ENCODE peak calls at places on chromosomes 3 and 15, in four cellular contexts. One of them, this sample, is unnamed.

GRCh38 chr15:69760890-69761568 is 308.4 kb downstream of the RPLP1 start:
- DNase-seq in MM.1S: peak; percentile 92
- DNase-seq in right cardiac atrium: peak; percentile 65
- DNase-seq in H9: no peak
- DNase-seq in this sample: no peak

GRCh38 chr15:101537681-101538080 is 48.2 kb upstream of the PCSK6 start:
- DNase-seq in MM.1S: no peak
- DNase-seq in right cardiac atrium: no peak
- DNase-seq in H9: no peak
- DNase-seq in this sample: no peak

GRCh38 chr3:126355777-126356372 is 1.3 kb downstream of the KLF15 start:
- DNase-seq in MM.1S: peak; percentile 74
- DNase-seq in right cardiac atrium: peak; percentile 99
- DNase-seq in H9: peak; percentile 95
- DNase-seq in this sample: peak; percentile 73

GRCh38 chr15:95609096-95609495 is 721.4 kb upstream of the NR2F2 start:
- DNase-seq in MM.1S: no peak
- DNase-seq in right cardiac atrium: no peak
- DNase-seq in H9: no peak
- DNase-seq in this sample: no peak

GRCh38 chr3:89635137-89635536 is 527.7 kb downstream of the EPHA3 start:
- DNase-seq in MM.1S: no peak
- DNase-seq in right cardiac atrium: no peak
- DNase-seq in H9: no peak
- DNase-seq in this sample: no peak

GRCh38 chr15:85333132-85333831 is 47.1 kb upstream of the AKAP13 start:
- DNase-seq in MM.1S: no peak
- DNase-seq in right cardiac atrium: no peak
- DNase-seq in H9: no peak
- DNase-seq in this sample: no peak

GRCh38 chr15:57969355-57969754 is 96.2 kb downstream of the ALDH1A2 start:
- DNase-seq in MM.1S: no peak
- DNase-seq in right cardiac atrium: no peak
- DNase-seq in H9: no peak
- DNase-seq in this sample: no peak

GRCh38 chr3:120988994-120989393 is 81.0 kb downstream of the STXBP5L start:
- DNase-seq in MM.1S: no peak
- DNase-seq in right cardiac atrium: no peak
- DNase-seq in H9: no peak
- DNase-seq in this sample: no peak

GRCh38 chr3:28745436-28745835 is 396.8 kb upstream of the AZI2 start:
- DNase-seq in MM.1S: no peak
- DNase-seq in right cardiac atrium: no peak
- DNase-seq in H9: no peak
- DNase-seq in this sample: no peak

GRCh38 chr3:141530133-141530768 is 43.4 kb downstream of the RASA2 start:
- DNase-seq in MM.1S: no peak
- DNase-seq in right cardiac atrium: no peak
- DNase-seq in H9: no peak
- DNase-seq in this sample: no peak

GRCh38 chr3:52452570-52453221 is 1.1 kb downstream of the TNNC1 start:
- DNase-seq in MM.1S: no peak
- DNase-seq in right cardiac atrium: peak; percentile 77
- DNase-seq in H9: peak; percentile 25
- DNase-seq in this sample: no peak

GRCh38 chr15:73560501-73561117 is 72.6 kb downstream of the NPTN start:
- DNase-seq in MM.1S: peak; percentile 64
- DNase-seq in right cardiac atrium: no peak
- DNase-seq in H9: no peak
- DNase-seq in this sample: no peak

GRCh38 chr15:48283361-48284157 is 47.7 kb upstream of the DUT start:
- DNase-seq in MM.1S: no peak
- DNase-seq in right cardiac atrium: no peak
- DNase-seq in H9: no peak
- DNase-seq in this sample: no peak

GRCh38 chr3:59237121-59237520 is 187.3 kb upstream of the CFAP20DC start:
- DNase-seq in MM.1S: no peak
- DNase-seq in right cardiac atrium: no peak
- DNase-seq in H9: no peak
- DNase-seq in this sample: no peak

GRCh38 chr3:128399221-128399915 is 67.3 kb downstream of the DNAJB8 start:
- DNase-seq in MM.1S: no peak
- DNase-seq in right cardiac atrium: peak; percentile 23
- DNase-seq in H9: no peak
- DNase-seq in this sample: no peak

GRCh38 chr3:43723121-43723734 is 32.5 kb downstream of the ABHD5 start:
- DNase-seq in MM.1S: no peak
- DNase-seq in right cardiac atrium: no peak
- DNase-seq in H9: no peak
- DNase-seq in this sample: no peak

GRCh38 chr3:138374573-138375134 is 26.3 kb downstream of the MRAS start:
- DNase-seq in MM.1S: no peak
- DNase-seq in right cardiac atrium: no peak
- DNase-seq in H9: no peak
- DNase-seq in this sample: no peak

GRCh38 chr15:43776101-43776717 is 557 bp downstream of the ELL3 start:
- DNase-seq in MM.1S: no peak
- DNase-seq in right cardiac atrium: peak; percentile 67
- DNase-seq in H9: peak; percentile 73
- DNase-seq in this sample: no peak

GRCh38 chr3:160806094-160806493 is 50.1 kb downstream of the PPM1L start:
- DNase-seq in MM.1S: no peak
- DNase-seq in right cardiac atrium: no peak
- DNase-seq in H9: no peak
- DNase-seq in this sample: no peak

GRCh38 chr3:37154668-37155319 is 19.6 kb downstream of the LRRFIP2 start:
- DNase-seq in MM.1S: no peak
- DNase-seq in right cardiac atrium: no peak
- DNase-seq in H9: no peak
- DNase-seq in this sample: no peak

GRCh38 chr3:56370991-56371775 is 97.1 kb downstream of the ERC2 start:
- DNase-seq in MM.1S: no peak
- DNase-seq in right cardiac atrium: no peak
- DNase-seq in H9: no peak
- DNase-seq in this sample: no peak

GRCh38 chr15:29692527-29692926 is 129.7 kb downstream of the TJP1 start:
- DNase-seq in MM.1S: no peak
- DNase-seq in right cardiac atrium: no peak
- DNase-seq in H9: no peak
- DNase-seq in this sample: no peak

GRCh38 chr15:66238318-66238717 is 15.2 kb downstream of the MEGF11 start:
- DNase-seq in MM.1S: no peak
- DNase-seq in right cardiac atrium: no peak
- DNase-seq in H9: no peak
- DNase-seq in this sample: no peak

GRCh38 chr15:66241301-66241700 is 12.2 kb downstream of the MEGF11 start:
- DNase-seq in MM.1S: no peak
- DNase-seq in right cardiac atrium: no peak
- DNase-seq in H9: no peak
- DNase-seq in this sample: no peak

GRCh38 chr15:66241886-66242285 is 11.7 kb downstream of the MEGF11 start:
- DNase-seq in MM.1S: no peak
- DNase-seq in right cardiac atrium: no peak
- DNase-seq in H9: no peak
- DNase-seq in this sample: no peak

GRCh38 chr15:66239514-66239913 is 14.0 kb downstream of the MEGF11 start:
- DNase-seq in MM.1S: no peak
- DNase-seq in right cardiac atrium: no peak
- DNase-seq in H9: no peak
- DNase-seq in this sample: no peak

GRCh38 chr15:66240240-66240842 is 13.2 kb downstream of the MEGF11 start:
- DNase-seq in MM.1S: no peak
- DNase-seq in right cardiac atrium: no peak
- DNase-seq in H9: no peak
- DNase-seq in this sample: no peak
- H3K27me3 ChIP-seq in MM.1S: no peaks in the 10 kb centered on the region
- H3K27me3 ChIP-seq in right cardiac atrium: no peaks in the 10 kb centered on the region
- H3K27me3 ChIP-seq in H9: no peaks in the 10 kb centered on the region
- H3K27me3 ChIP-seq in this sample: no peaks in the 10 kb centered on the region

GRCh38 chr3:188052966-188053340 is 101.0 kb upstream of the LPP start:
- DNase-seq in MM.1S: no peak
- DNase-seq in right cardiac atrium: no peak
- DNase-seq in H9: no peak
- DNase-seq in this sample: no peak
- H3K27ac ChIP-seq in MM.1S: no peak overlapping the region
- H3K27ac ChIP-seq in right cardiac atrium: peak overlapping the region; percentile 94
- H3K27ac ChIP-seq in H9: no peak overlapping the region
- H3K27ac ChIP-seq in this sample: no peak overlapping the region

GRCh38 chr15:45143056-45143455 is 13.3 kb downstream of the DUOX1 start:
- DNase-seq in MM.1S: no peak
- DNase-seq in right cardiac atrium: no peak
- DNase-seq in H9: no peak
- DNase-seq in this sample: no peak
- H3K9me3 ChIP-seq in MM.1S: no peaks in the 10 kb centered on the region
- H3K9me3 ChIP-seq in right cardiac atrium: no peaks in the 10 kb centered on the region
- H3K9me3 ChIP-seq in H9: no peaks in the 10 kb centered on the region
- H3K9me3 ChIP-seq in this sample: no peaks in the 10 kb centered on the region

DNA sequence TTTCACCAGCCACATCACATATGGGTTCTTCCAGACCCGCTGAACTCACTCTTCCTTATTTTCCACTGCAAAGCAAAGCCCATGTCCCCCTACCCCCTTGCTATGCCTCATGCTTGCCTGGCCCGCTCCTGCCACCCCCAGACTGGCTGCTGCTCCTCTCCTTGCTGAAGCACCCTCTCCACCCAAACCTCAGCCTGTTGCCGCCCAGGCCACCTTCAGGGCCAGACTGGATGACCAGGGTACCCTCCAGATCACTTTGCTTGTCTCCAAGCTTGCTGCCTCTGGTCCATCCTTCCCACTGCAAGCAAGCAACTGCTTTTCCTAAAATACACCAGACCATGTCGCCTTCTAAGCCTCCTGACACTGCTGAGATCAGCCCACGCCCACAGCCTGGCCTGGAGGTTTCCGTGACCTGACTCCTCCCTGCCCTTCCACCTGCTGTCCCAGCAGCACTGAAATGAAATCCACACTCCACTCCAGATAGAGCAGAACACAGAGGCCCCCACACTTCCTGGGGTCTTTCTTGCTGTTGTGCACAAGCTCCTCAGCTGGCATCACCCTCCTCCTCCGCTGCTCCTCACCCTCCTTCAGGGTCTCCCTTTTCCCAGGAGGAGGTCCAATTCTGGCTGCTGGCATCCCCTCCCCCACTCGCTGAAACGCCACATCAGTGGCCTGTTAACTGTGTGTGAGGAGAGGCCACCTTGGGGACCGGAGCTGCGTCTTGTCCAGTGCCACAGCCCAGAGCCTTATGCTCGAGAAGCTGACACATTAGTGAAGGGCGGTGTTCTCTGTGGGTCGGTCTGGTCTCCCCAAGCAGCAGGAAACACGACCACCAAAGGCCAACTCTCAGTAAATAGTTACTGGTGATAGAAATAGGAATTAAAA is 99.1 kb downstream of the ADCY5 start:
- DNase-seq in MM.1S: no peak
- DNase-seq in right cardiac atrium: no peak
- DNase-seq in H9: no peak
- DNase-seq in this sample: no peak
- H3K27me3 ChIP-seq in MM.1S: peaks cover 5% of the 10 kb centered on the region
- H3K27me3 ChIP-seq in right cardiac atrium: no peaks in the 10 kb centered on the region
- H3K27me3 ChIP-seq in H9: no peaks in the 10 kb centered on the region
- H3K27me3 ChIP-seq in this sample: no peaks in the 10 kb centered on the region

GRCh38 chr3:18868911-18869689 is 279.2 kb upstream of the KCNH8 start:
- DNase-seq in MM.1S: no peak
- DNase-seq in right cardiac atrium: no peak
- DNase-seq in H9: no peak
- DNase-seq in this sample: no peak
- H3K27ac ChIP-seq in MM.1S: no peak overlapping the region
- H3K27ac ChIP-seq in right cardiac atrium: no peak overlapping the region
- H3K27ac ChIP-seq in H9: no peak overlapping the region
- H3K27ac ChIP-seq in this sample: no peak overlapping the region

GRCh38 chr3:176399193-176399592 is 798.1 kb downstream of the TBL1XR1 start:
- DNase-seq in MM.1S: no peak
- DNase-seq in right cardiac atrium: no peak
- DNase-seq in H9: no peak
- DNase-seq in this sample: no peak

GRCh38 chr3:176403531-176403930 is 793.8 kb downstream of the TBL1XR1 start:
- DNase-seq in MM.1S: no peak
- DNase-seq in right cardiac atrium: no peak
- DNase-seq in H9: no peak
- DNase-seq in this sample: no peak
- H3K9me3 ChIP-seq in MM.1S: no peaks in the 10 kb centered on the region
- H3K9me3 ChIP-seq in right cardiac atrium: no peaks in the 10 kb centered on the region
- H3K9me3 ChIP-seq in H9: no peaks in the 10 kb centered on the region
- H3K9me3 ChIP-seq in this sample: no peaks in the 10 kb centered on the region

GRCh38 chr3:125306620-125307019 is 68.5 kb downstream of the ZNF148 start:
- DNase-seq in MM.1S: no peak
- DNase-seq in right cardiac atrium: no peak
- DNase-seq in H9: no peak
- DNase-seq in this sample: no peak

GRCh38 chr3:125300416-125300815 is 74.7 kb downstream of the ZNF148 start:
- DNase-seq in MM.1S: no peak
- DNase-seq in right cardiac atrium: no peak
- DNase-seq in H9: no peak
- DNase-seq in this sample: no peak

GRCh38 chr3:125302932-125303331 is 72.2 kb downstream of the ZNF148 start:
- DNase-seq in MM.1S: no peak
- DNase-seq in right cardiac atrium: no peak
- DNase-seq in H9: no peak
- DNase-seq in this sample: no peak
- H3K27me3 ChIP-seq in MM.1S: no peaks in the 10 kb centered on the region
- H3K27me3 ChIP-seq in right cardiac atrium: no peaks in the 10 kb centered on the region
- H3K27me3 ChIP-seq in H9: no peaks in the 10 kb centered on the region
- H3K27me3 ChIP-seq in this sample: no peaks in the 10 kb centered on the region

GRCh38 chr3:106114848-106115247 is 246.0 kb upstream of the CBLB start:
- DNase-seq in MM.1S: no peak
- DNase-seq in right cardiac atrium: no peak
- DNase-seq in H9: no peak
- DNase-seq in this sample: no peak
- H3K27ac ChIP-seq in MM.1S: no peak overlapping the region
- H3K27ac ChIP-seq in right cardiac atrium: no peak overlapping the region
- H3K27ac ChIP-seq in H9: no peak overlapping the region
- H3K27ac ChIP-seq in this sample: no peak overlapping the region

GRCh38 chr15:20348900-20349773 is 192.5 kb downstream of the GOLGA6L6 start:
- DNase-seq in MM.1S: peak; percentile 4
- DNase-seq in right cardiac atrium: peak; percentile 62
- DNase-seq in H9: peak; percentile 31
- DNase-seq in this sample: no peak
- H3K9me3 ChIP-seq in MM.1S: no peaks in the 10 kb centered on the region
- H3K9me3 ChIP-seq in right cardiac atrium: peaks cover 2% of the 10 kb centered on the region
- H3K9me3 ChIP-seq in H9: peaks cover 100% of the 10 kb centered on the region
- H3K9me3 ChIP-seq in this sample: peaks cover 67% of the 10 kb centered on the region